ENCODE peak calls at places on chromosomes 7 and 10, in seven cellular contexts. W, O, S, P, J, D and Y are unnamed samples.

GRCh38 chr10:44293842-44294241 is 91.1 kb downstream of the CXCL12 start:
- DNase-seq in W (peak; percentile 52), O (peak; percentile 69), S (no peak), P (no peak), J (no peak), D (peak; percentile 60), Y (no peak)

GRCh38 chr7:154795437-154795836 is 207.5 kb downstream of the PAXIP1 start:
- DNase-seq in W (no peak), O (no peak), S (no peak), P (no peak), J (no peak), D (no peak), Y (no peak)

GRCh38 chr7:94492601-94493000 is 17.0 kb upstream of the CASD1 start:
- DNase-seq in W (no peak), O (no peak), S (no peak), P (no peak), J (no peak), D (no peak), Y (no peak)

GRCh38 chr10:13831711-13832110 is 244.9 kb downstream of the PRPF18 start:
- DNase-seq in W (no peak), O (no peak), S (no peak), P (peak; percentile 56), J (no peak), D (no peak), Y (no peak)

GRCh38 chr10:91124016-91124415 is 96.4 kb upstream of the PCGF5 start:
- DNase-seq in W (no peak), O (no peak), S (no peak), P (no peak), J (no peak), D (no peak), Y (no peak)

GRCh38 chr7:28784166-28784870 is 173.8 kb downstream of the TRIL start:
- DNase-seq in W (no peak), O (no peak), S (no peak), P (no peak), J (no peak), D (no peak), Y (no peak)

GRCh38 chr7:21472029-21472428 is 44.1 kb downstream of the SP4 start:
- DNase-seq in W (no peak), O (no peak), S (no peak), P (no peak), J (no peak), D (no peak), Y (no peak)

GRCh38 chr10:43249962-43250624 is 16.8 kb downstream of the RASGEF1A start:
- DNase-seq in W (peak; percentile 8), O (peak; percentile 35), S (no peak), P (peak; percentile 35), J (no peak), D (peak; percentile 10), Y (peak; percentile 83)

GRCh38 chr7:158730383-158731055 is 25.9 kb upstream of the NCAPG2 start:
- DNase-seq in W (no peak), O (no peak), S (no peak), P (no peak), J (no peak), D (no peak), Y (no peak)

GRCh38 chr7:102935450-102936110 is 22.8 kb downstream of the LRRC17 start:
- DNase-seq in W (no peak), O (no peak), S (no peak), P (no peak), J (no peak), D (no peak), Y (no peak)

GRCh38 chr10:70617798-70618568 is 15.4 kb upstream of the PRF1 start:
- DNase-seq in W (no peak), O (no peak), S (no peak), P (no peak), J (peak; percentile 55), D (no peak), Y (no peak)

GRCh38 chr7:65980478-65981250 is 1.3 kb downstream of the GUSB start:
- DNase-seq in W (peak; percentile 50), O (peak; percentile 88), S (no peak), P (peak; percentile 49), J (no peak), D (peak; percentile 65), Y (no peak)

GRCh38 chr10:117442944-117443676 is 67.9 kb upstream of the PDZD8 start:
- DNase-seq in W (peak; percentile 82), O (peak; percentile 86), S (peak; percentile 72), P (peak; percentile 42), J (peak; percentile 78), D (peak; percentile 72), Y (no peak)

GRCh38 chr7:29345590-29345989 is 151.0 kb downstream of the CHN2 start:
- DNase-seq in W (no peak), O (peak; percentile 51), S (no peak), P (no peak), J (peak; percentile 29), D (peak; percentile 31), Y (no peak)

GRCh38 chr7:127713758-127714157 is 61.8 kb downstream of the SND1 start:
- DNase-seq in W (no peak), O (no peak), S (no peak), P (no peak), J (no peak), D (no peak), Y (no peak)

GRCh38 chr7:28036748-28037147 is 143.8 kb downstream of the JAZF1 start:
- DNase-seq in W (no peak), O (no peak), S (no peak), P (no peak), J (peak; percentile 16), D (no peak), Y (no peak)

GRCh38 chr10:125708971-125709503 is 10.5 kb upstream of the EDRF1 start:
- DNase-seq in W (no peak), O (no peak), S (no peak), P (no peak), J (no peak), D (no peak), Y (no peak)

GRCh38 chr7:152511736-152512135 is 75.9 kb upstream of the KMT2C start:
- DNase-seq in W (no peak), O (no peak), S (no peak), P (no peak), J (no peak), D (no peak), Y (no peak)

GRCh38 chr7:98286093-98286525 is 4.6 kb downstream of the BRI3 start:
- DNase-seq in W (peak; percentile 97), O (peak; percentile 80), S (no peak), P (no peak), J (peak; percentile 73), D (peak; percentile 63), Y (no peak)

GRCh38 chr10:52662255-52662654 is 110.3 kb downstream of the MBL2 start:
- DNase-seq in W (no peak), O (no peak), S (no peak), P (no peak), J (no peak), D (no peak), Y (no peak)

GRCh38 chr10:51103818-51104217 is 29.5 kb downstream of the PRKG1 start:
- DNase-seq in W (no peak), O (no peak), S (no peak), P (no peak), J (peak; percentile 34), D (no peak), Y (no peak)

GRCh38 chr7:26681819-26682418 is 182.5 kb downstream of the SKAP2 start:
- DNase-seq in W (no peak), O (no peak), S (no peak), P (no peak), J (no peak), D (no peak), Y (no peak)

GRCh38 chr7:119377-120163 is 72.8 kb upstream of the FAM20C start:
- DNase-seq in W (no peak), O (peak; percentile 82), S (no peak), P (no peak), J (no peak), D (peak; percentile 55), Y (peak; percentile 88)
- TF ChIP-seq CTCF in W (no peak), O (no peak), S (no peak), P (no peak), J (no peak), D (no peak), Y (no peak)

DNA sequence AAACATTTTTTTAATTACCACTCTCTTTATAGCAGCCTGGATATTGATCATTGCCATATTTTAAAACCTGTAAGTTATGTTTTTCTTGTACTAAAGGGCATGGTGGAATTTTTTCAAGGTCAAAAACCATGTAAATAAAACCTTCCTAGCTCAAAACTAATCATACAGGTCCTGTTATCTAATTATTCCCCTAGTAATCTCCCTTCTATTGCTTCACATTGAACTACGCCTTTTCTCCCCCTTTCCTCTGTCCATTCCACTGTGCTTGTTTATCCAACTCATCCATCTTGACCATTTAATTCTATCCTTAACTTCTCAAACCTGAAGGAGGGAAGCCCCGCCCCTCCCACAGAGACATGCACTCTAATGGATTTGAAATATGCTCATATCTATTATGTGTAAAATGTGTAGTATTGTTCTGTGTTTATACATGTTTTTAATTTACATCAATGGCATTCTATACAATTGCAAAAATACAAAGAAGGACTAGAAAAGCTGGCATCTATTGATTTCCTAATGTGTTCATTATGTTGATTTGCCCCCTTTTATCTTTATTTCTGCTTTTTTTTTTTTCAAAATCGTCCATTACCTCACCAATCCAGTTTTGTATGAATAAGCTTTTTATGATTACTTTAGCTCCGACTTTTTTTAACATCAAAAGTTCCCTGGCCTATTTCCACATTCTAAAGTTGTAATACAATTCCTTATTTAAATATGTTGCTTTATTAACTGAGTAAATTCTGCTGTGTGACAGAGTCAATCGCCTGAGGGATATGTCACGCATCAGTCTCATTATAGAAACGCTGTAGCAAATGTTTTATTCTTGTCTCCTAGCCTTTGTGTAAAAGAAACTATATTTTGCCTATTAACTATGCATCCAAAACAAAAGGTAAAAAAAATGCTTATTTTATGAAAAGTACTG is 61.1 kb downstream of the MET start:
- DNase-seq in W (no peak), O (no peak), S (no peak), P (no peak), J (no peak), D (no peak), Y (no peak)
- TF ChIP-seq CTCF in W (no peak), O (no peak), S (no peak), P (no peak), J (no peak), D (no peak), Y (no peak)

DNA sequence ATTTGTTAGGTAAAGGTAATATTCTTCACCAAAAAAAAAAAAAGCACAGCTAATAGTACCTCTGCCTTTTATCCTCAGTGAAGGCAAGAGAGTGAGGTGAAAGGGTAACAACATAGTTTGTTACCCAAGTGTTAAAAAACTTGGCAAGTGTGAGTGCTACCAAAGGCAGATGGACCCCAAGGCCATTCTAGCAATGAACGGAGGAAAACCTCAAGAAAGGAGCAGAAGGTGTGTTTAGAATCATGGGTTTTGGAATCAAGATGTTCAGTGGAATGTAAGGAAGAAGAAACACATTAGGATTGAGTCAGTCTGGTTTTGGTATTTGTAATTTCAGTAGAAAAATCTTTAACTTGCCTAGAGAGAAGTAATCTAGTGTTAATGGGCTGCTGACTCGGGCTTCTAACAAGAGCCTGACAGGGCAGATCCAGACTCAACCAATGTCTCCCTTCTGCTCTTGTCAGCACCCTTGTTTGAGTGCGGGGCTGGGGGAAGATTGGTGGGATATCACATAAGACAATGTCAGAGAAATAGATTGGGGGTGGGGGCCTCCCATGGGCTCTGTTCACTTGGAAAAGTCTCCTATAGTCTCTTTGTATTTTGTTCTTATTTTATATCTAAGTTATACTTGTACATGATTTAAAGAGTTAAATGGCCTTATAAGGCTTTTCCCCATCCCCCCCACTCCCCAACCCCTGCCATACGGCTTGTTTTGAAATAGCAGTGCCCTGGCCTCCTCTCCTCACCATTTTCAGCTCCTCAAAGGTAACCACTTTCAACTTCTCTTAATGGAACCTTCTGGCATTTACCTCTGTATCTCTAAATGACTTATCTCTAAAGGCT is 44.4 kb downstream of the SCD start:
- DNase-seq in W (no peak), O (no peak), S (no peak), P (no peak), J (no peak), D (no peak), Y (peak; percentile 53)
- TF ChIP-seq CTCF in W (no peak), O (no peak), S (no peak), P (no peak), J (no peak), D (no peak), Y (no peak)

GRCh38 chr10:122267849-122268737 is 3.0 kb upstream of the BTBD16 start:
- DNase-seq in W (peak; percentile 26), O (peak; percentile 60), S (peak; percentile 60), P (no peak), J (peak; percentile 21), D (peak; percentile 43), Y (no peak)
- TF ChIP-seq CTCF in W (peak; percentile 64), O (peak; percentile 93), S (peak; percentile 91), P (peak; percentile 91), J (peak; percentile 96), D (peak; percentile 98), Y (peak; percentile 92)